ENCODE peak calls at places on chromosomes 5 and 9, in seven cellular contexts. H is EL; I is foreskin fibroblast; V is stimulated activated CD8-positive, alpha-beta memory T cell treated with anti-CD3 and anti-CD28 coated beads, Interleukin-7, amount 100 ng/mL, for 1 hour; Q is M059J; R is A172; G is HT-29. W is an unnamed sample.

GRCh38 chr9:22169243-22169642 is 160.1 kb upstream of the CDKN2B start:
- DNase-seq in H (peak), I (peak), V (no peak), Q (peak), R (no peak), G (no peak), W (peak)

GRCh38 chr5:180116077-180116375 is 44.5 kb upstream of the RNF130 start:
- DNase-seq in H (no peak), I (no peak), V (no peak), Q (no peak), R (no peak), G (no peak), W (no peak)

GRCh38 chr9:109035684-109036423 is 22.6 kb upstream of the CTNNAL1 start:
- DNase-seq in H (peak), I (peak), V (no peak), Q (peak), R (peak), G (peak), W (peak)

GRCh38 chr9:97958812-97959511 is 21.0 kb upstream of the HEMGN start:
- DNase-seq in H (peak), I (peak), V (no peak), Q (peak), R (no peak), G (no peak), W (peak)

GRCh38 chr5:57836331-57836730 is 353.7 kb upstream of the ACTBL2 start:
- DNase-seq in H (no peak), I (no peak), V (no peak), Q (no peak), R (no peak), G (no peak), W (no peak)

GRCh38 chr9:109010676-109011655 is 2.3 kb downstream of the CTNNAL1 start:
- DNase-seq in H (peak), I (peak), V (peak), Q (peak), R (peak), G (peak), W (peak)

GRCh38 chr5:167626341-167627118 is 664.9 kb upstream of the WWC1 start:
- DNase-seq in H (peak), I (no peak), V (no peak), Q (peak), R (peak), G (no peak), W (peak)

GRCh38 chr5:1204693-1205242 is 3.4 kb downstream of the SLC6A19 start:
- DNase-seq in H (peak), I (peak), V (no peak), Q (peak), R (peak), G (peak), W (peak)

GRCh38 chr5:81022688-81023084 is 62.5 kb downstream of the RASGRF2 start:
- DNase-seq in H (no peak), I (no peak), V (no peak), Q (no peak), R (no peak), G (no peak), W (no peak)

GRCh38 chr5:677131-678101 is 15.7 kb downstream of the TPPP start:
- DNase-seq in H (no peak), I (no peak), V (no peak), Q (no peak), R (no peak), G (no peak), W (no peak)

GRCh38 chr9:120730661-120731514 is 16.6 kb upstream of the MEGF9 start:
- DNase-seq in H (peak), I (peak), V (no peak), Q (peak), R (peak), G (peak), W (peak)

GRCh38 chr5:68683632-68684035 is 410.2 kb upstream of the SLC30A5 start:
- DNase-seq in H (peak), I (peak), V (no peak), Q (peak), R (peak), G (peak), W (peak)

GRCh38 chr9:90770927-90771326 is 30.7 kb upstream of the SYK start:
- DNase-seq in H (no peak), I (no peak), V (no peak), Q (no peak), R (no peak), G (no peak), W (no peak)

GRCh38 chr5:134526483-134527155 is 1.1 kb downstream of the JADE2 start:
- DNase-seq in H (peak), I (peak), V (peak), Q (peak), R (peak), G (peak), W (peak)

GRCh38 chr5:44646016-44646415 is 162.7 kb upstream of the MRPS30 start:
- DNase-seq in H (no peak), I (no peak), V (no peak), Q (no peak), R (no peak), G (no peak), W (no peak)